ENCODE peak calls at places on chromosomes 12 and 14, in five cellular contexts. N, D, R, H and K are unnamed samples.

GRCh38 chr14:89767861-89768268 is 186.7 kb downstream of the EFCAB11 start:
- DNase-seq in H (peak), D (no peak), R (no peak), N (peak), K (no peak)

GRCh38 chr12:67320614-67321305 is 51.6 kb downstream of the CAND1 start:
- DNase-seq in N (peak), D (no peak), R (no peak), H (no peak), K (no peak)

GRCh38 chr14:50835280-50835679 is 4.3 kb upstream of the NIN start:
- DNase-seq in H (no peak), R (no peak), N (peak), D (no peak), K (no peak)

GRCh38 chr12:26906704-26907103 is 31.1 kb downstream of the INTS13 start:
- DNase-seq in R (no peak), D (no peak), N (no peak), H (no peak), K (no peak)

GRCh38 chr14:34665785-34666425 is 36.0 kb upstream of the SNX6 start:
- DNase-seq in N (peak), H (peak), D (no peak), R (no peak), K (no peak)

GRCh38 chr12:126554599-126554998 is 1489.4 kb downstream of the AACS start:
- DNase-seq in H (no peak), R (no peak), D (no peak), N (no peak), K (no peak)

GRCh38 chr14:22985894-22986507 is 3.6 kb upstream of the AJUBA start:
- DNase-seq in N (no peak), H (no peak), R (no peak), D (no peak), K (no peak)

GRCh38 chr14:101239065-101239464 is 322.2 kb upstream of the DIO3 start:
- DNase-seq in H (no peak), R (peak), N (no peak), D (no peak), K (no peak)

GRCh38 chr12:90831712-90832111 is 123.3 kb downstream of the CCER1 start:
- DNase-seq in D (no peak), N (no peak), R (no peak), H (no peak), K (no peak)

GRCh38 chr12:116528067-116528466 is 31.1 kb upstream of the MAP1LC3B2 start:
- DNase-seq in N (peak), D (no peak), H (peak), R (no peak), K (no peak)

GRCh38 chr12:20368653-20369163 is 371 bp downstream of the PDE3A start:
- DNase-seq in H (peak), R (peak), N (peak), D (no peak), K (peak)

GRCh38 chr12:20369164-20370000 is 1.0 kb downstream of the PDE3A start:
- DNase-seq in N (peak), H (peak), D (no peak), R (peak), K (peak)

GRCh38 chr12:20366776-20367409 is 1.4 kb upstream of the PDE3A start:
- DNase-seq in D (no peak), H (no peak), N (no peak), R (no peak), K (no peak)

GRCh38 chr12:20370001-20370381 is 1.7 kb downstream of the PDE3A start:
- DNase-seq in H (peak), N (no peak), R (peak), D (no peak), K (peak)

DNA sequence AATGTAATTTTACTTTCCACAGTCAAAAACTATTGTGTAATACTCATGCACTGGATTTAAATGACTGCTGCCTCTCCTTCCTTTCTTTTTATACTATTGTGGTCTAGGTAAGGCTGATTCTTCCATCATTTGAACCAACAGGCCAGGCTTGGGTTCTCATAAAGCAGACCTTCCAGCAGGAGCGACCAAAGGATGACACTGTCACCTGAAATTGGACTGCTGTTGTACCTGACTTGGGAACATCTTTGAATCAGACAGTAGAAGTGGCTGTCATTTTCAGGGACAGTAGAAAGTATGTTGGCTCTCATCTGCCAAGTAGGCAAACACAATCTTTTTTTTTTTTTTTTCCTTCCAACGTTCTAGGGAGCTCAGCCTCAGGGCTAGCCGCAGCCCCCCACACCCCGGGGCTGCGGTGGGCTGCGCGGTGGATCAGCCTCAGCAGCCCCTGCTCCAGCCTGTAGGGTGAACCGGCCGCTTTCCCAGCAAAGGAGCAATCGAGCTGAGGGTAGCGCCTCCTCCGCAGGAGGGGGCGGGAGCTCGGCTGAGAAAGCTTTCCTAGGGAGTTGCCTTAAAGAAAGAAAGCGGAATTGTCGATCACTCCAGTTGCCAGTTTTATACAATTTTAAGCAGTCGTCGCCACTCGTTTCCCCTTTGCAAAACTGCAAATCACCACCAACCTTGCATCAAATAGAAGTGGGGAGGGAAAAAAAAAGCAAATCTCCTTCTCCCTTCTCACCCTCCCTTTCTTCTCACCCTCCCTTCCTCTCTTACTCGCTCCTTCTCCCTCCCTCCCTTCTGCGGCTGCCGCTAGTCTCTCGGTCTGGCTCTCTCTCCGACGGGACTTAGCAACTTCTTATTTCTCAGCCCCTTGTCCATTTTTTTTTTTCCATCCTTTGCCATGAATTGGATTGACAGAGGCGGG is at the start of gene PDE3A:
- DNase-seq in D (no peak), R (peak), N (peak), H (peak), K (peak)
- TF ChIP-seq CTCF in D (no peak), R (no peak), N (no peak), H (no peak), K (no peak)

GRCh38 chr12:52530366-52530765 is 10.2 kb upstream of the KRT5 start:
- DNase-seq in D (no peak), H (no peak), R (no peak), N (no peak), K (no peak)

GRCh38 chr12:52530905-52531304 is 10.7 kb upstream of the KRT5 start:
- DNase-seq in H (no peak), D (no peak), N (no peak), R (no peak), K (no peak)

GRCh38 chr12:52529417-52529816 is 9.2 kb upstream of the KRT5 start:
- DNase-seq in H (no peak), R (no peak), N (no peak), D (no peak), K (no peak)

GRCh38 chr12:52528641-52529143 is 8.5 kb upstream of the KRT5 start:
- DNase-seq in D (no peak), H (no peak), R (no peak), N (no peak), K (no peak)

DNA sequence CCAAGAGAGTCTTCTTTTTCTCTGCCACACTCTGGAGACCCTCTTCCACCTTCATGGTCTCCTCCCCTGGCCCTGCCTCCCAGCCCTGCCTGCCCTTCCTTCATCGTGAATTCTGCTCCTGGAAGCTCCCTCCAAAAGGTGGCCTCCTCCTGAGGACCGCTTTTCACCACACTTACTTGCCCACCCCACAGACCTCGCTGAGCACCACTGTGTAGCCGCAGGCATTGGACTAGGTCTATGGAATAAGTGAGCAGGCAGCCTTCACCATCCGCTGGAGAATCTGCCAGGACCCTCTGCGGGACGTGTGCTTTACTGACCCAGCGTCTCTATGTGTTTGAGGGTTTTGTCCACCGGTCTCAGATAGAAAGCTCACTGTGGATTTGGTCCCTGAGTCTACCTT is 9.7 kb upstream of the KRT5 start:
- DNase-seq in H (no peak), R (no peak), D (no peak), N (no peak), K (no peak)
- H3K27ac ChIP-seq in H (no peak), R (no peak), D (no peak), N (no peak), K (no peak)

GRCh38 chr14:73058224-73058922 is at the start of gene RBM25:
- DNase-seq in H (peak), D (peak), R (peak), N (peak), K (peak)
- TF ChIP-seq POLR2A in H (peak), D (peak), R (peak), N (peak), K (peak)

GRCh38 chr12:108127654-108128053 is 1.4 kb upstream of the WSCD2 start:
- DNase-seq in H (no peak), R (no peak), D (no peak), N (no peak), K (no peak)

GRCh38 chr12:108131035-108131434 is 1.9 kb downstream of the WSCD2 start:
- DNase-seq in R (no peak), H (no peak), D (no peak), N (no peak), K (no peak)

GRCh38 chr12:108128221-108129016 is 669 bp upstream of the WSCD2 start:
- DNase-seq in R (no peak), N (no peak), D (no peak), H (no peak), K (no peak)

GRCh38 chr12:108126990-108127468 is 2.1 kb upstream of the WSCD2 start:
- DNase-seq in D (no peak), H (no peak), R (peak), N (no peak), K (peak)

DNA sequence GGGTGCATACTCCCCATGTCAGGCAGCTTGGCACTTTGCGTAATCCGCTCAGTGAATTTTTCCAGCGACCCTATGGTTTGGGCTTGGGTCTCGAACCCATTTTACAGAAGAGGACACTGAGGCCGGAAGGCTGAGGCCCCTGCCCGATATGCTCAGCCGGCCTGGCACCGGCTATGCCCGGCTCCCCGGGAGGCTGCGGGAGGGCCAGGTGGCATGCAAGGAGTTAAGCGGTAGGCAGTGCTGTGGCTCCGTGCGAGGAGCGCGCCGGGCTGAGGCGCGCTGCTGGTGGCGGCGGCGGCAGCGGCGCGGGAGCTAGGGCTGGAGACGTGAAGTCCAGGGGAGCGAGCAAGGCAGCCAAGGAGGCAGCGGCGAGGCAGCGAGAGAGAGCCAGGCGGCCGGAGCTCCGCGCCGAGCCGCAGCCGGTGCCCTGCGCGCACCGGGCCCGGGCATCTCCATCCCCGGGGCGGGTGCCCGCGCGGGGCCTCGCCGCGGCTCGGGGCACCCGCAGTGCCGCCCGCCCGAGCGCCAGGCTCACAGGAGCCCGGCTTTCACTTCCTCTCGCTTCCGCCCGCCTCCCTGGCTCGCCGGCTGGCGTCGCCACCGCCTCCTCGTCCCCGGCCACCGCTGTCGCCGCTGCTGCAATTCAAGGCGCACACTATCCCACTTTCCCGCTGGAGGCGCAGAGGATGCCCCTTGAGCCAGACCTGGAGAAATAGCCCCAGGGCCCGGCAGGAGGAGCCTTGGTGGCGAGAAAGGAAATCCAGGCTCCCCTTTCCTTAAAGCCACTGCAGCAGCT is at the start of gene WSCD2:
- DNase-seq in H (peak), N (no peak), R (peak), D (no peak), K (peak)
- TF ChIP-seq CTCF in H (peak), N (no peak), R (no peak), D (no peak), K (peak)

GRCh38 chr14:69135133-69135532 is 17.8 kb downstream of the DCAF5 start:
- DNase-seq in D (no peak), N (no peak), R (no peak), H (no peak), K (no peak)

GRCh38 chr14:69139743-69140142 is 13.2 kb downstream of the DCAF5 start:
- DNase-seq in H (no peak), R (no peak), N (no peak), D (no peak), K (no peak)

GRCh38 chr14:69141550-69141949 is 11.4 kb downstream of the DCAF5 start:
- DNase-seq in N (no peak), D (no peak), H (no peak), R (no peak), K (no peak)

GRCh38 chr14:69137456-69138188 is 15.3 kb downstream of the DCAF5 start:
- DNase-seq in R (no peak), N (peak), H (no peak), D (no peak), K (no peak)

GRCh38 chr14:69138189-69138535 is 14.8 kb downstream of the DCAF5 start:
- DNase-seq in R (no peak), D (no peak), N (peak), H (no peak), K (no peak)
- H3K27ac ChIP-seq in R (peak), D (peak), N (no peak), H (no peak), K (peak)